ENCODE peak calls at places on chromosomes 5 and 9, in ten cellular contexts. I is HCT116, Q is esophagus muscularis mucosa, G is tibial nerve, A is A549, K is body of pancreas, R is right lobe of liver, Z is heart left ventricle, C is uterus, F is stomach. V is an unnamed sample.

GRCh38 chr5:28165116-28165515 is 1126.7 kb upstream of the CDH9 start:
- DNase-seq in I (no peak), Q (no peak), G (no peak), A (no peak), K (no peak), R (no peak), Z (no peak), C (no peak), F (no peak), V (no peak)

GRCh38 chr5:16418471-16418922 is 47.1 kb downstream of the ZNF622 start:
- DNase-seq in I (no peak), Q (no peak), G (no peak), A (no peak), K (peak; percentile 80), R (no peak), Z (peak; percentile 76), C (no peak), F (no peak), V (no peak)

GRCh38 chr5:556909-557441 is 32.7 kb upstream of the SLC9A3 start:
- DNase-seq in I (no peak), Q (no peak), G (no peak), A (no peak), K (peak; percentile 56), R (peak; percentile 20), Z (peak; percentile 9), C (no peak), F (peak; percentile 57), V (no peak)

GRCh38 chr9:109409998-109410397 is 88.1 kb downstream of the PTPN3 start:
- DNase-seq in I (no peak), Q (no peak), G (no peak), A (no peak), K (no peak), R (no peak), Z (no peak), C (no peak), F (no peak), V (no peak)

GRCh38 chr9:10903969-10904368 is 291.2 kb upstream of the PTPRD start:
- DNase-seq in I (no peak), Q (no peak), G (no peak), A (no peak), K (no peak), R (no peak), Z (no peak), C (no peak), F (no peak), V (no peak)

GRCh38 chr5:172905771-172906170 is 53.5 kb upstream of the RPL26L1 start:
- DNase-seq in I (no peak), Q (no peak), G (no peak), A (no peak), K (no peak), R (no peak), Z (no peak), C (no peak), F (no peak), V (no peak)

GRCh38 chr5:174724484-174725260 is at the start of gene MSX2:
- DNase-seq in I (peak; percentile 80), Q (peak; percentile 95), G (peak; percentile 38), A (peak; percentile 98), K (peak; percentile 86), R (peak; percentile 68), Z (peak; percentile 92), C (peak; percentile 72), F (peak; percentile 88), V (no peak)

GRCh38 chr9:100377015-100377414 is 24.3 kb upstream of the TEX10 start:
- DNase-seq in I (no peak), Q (no peak), G (no peak), A (no peak), K (no peak), R (no peak), Z (no peak), C (no peak), F (no peak), V (no peak)

GRCh38 chr9:20580673-20581072 is 41.6 kb downstream of the MLLT3 start:
- DNase-seq in I (no peak), Q (no peak), G (no peak), A (no peak), K (no peak), R (no peak), Z (no peak), C (no peak), F (no peak), V (no peak)

GRCh38 chr9:115391166-115391825 is 273.3 kb upstream of the TNC start:
- DNase-seq in I (no peak), Q (no peak), G (no peak), A (no peak), K (no peak), R (no peak), Z (no peak), C (no peak), F (no peak), V (no peak)

GRCh38 chr5:150778517-150779396 is at the start of gene SMIM3:
- DNase-seq in I (no peak), Q (peak; percentile 94), G (peak; percentile 67), A (peak; percentile 58), K (peak; percentile 83), R (peak; percentile 87), Z (peak; percentile 92), C (peak; percentile 87), F (peak; percentile 86), V (no peak)
- TF ChIP-seq POLR2A in I (peak; percentile 70), Q (peak; percentile 68), G (no peak), A (peak; percentile 33), K (peak; percentile 80), R (peak; percentile 76), Z (no peak), C (peak; percentile 66), F (no peak), V (peak; percentile 85)

GRCh38 chr5:151106073-151106472 is 25.2 kb upstream of the TNIP1 start:
- DNase-seq in I (no peak), Q (no peak), G (no peak), A (no peak), K (no peak), R (no peak), Z (no peak), C (no peak), F (no peak), V (no peak)

GRCh38 chr5:151104795-151105194 is 24.0 kb upstream of the TNIP1 start:
- DNase-seq in I (no peak), Q (no peak), G (peak; percentile 59), A (no peak), K (peak; percentile 41), R (peak; percentile 58), Z (no peak), C (peak; percentile 89), F (no peak), V (no peak)

GRCh38 chr5:151106509-151106908 is 25.7 kb upstream of the TNIP1 start:
- DNase-seq in I (no peak), Q (no peak), G (no peak), A (no peak), K (no peak), R (no peak), Z (no peak), C (no peak), F (no peak), V (no peak)

GRCh38 chr5:151107084-151107483 is 26.2 kb upstream of the TNIP1 start:
- DNase-seq in I (no peak), Q (no peak), G (no peak), A (no peak), K (peak; percentile 67), R (no peak), Z (no peak), C (no peak), F (peak; percentile 64), V (no peak)

GRCh38 chr5:151105561-151105960 is 24.7 kb upstream of the TNIP1 start:
- DNase-seq in I (no peak), Q (no peak), G (no peak), A (no peak), K (no peak), R (no peak), Z (no peak), C (no peak), F (no peak), V (no peak)
- H3K4me1 ChIP-seq in I (no peaks in the 10 kb centered on the region), Q (peaks cover 68% of the 10 kb centered on the region), G (peaks cover 8% of the 10 kb centered on the region), A (peaks cover 7% of the 10 kb centered on the region), K (peaks cover 78% of the 10 kb centered on the region), R (no peaks in the 10 kb centered on the region), Z (peaks cover 45% of the 10 kb centered on the region), C (no peaks in the 10 kb centered on the region), F (peaks cover 39% of the 10 kb centered on the region), V (peaks cover 46% of the 10 kb centered on the region)

GRCh38 chr9:4574657-4575243 is 84.5 kb downstream of the SLC1A1 start:
- DNase-seq in I (no peak), Q (no peak), G (no peak), A (no peak), K (no peak), R (peak; percentile 50), Z (no peak), C (no peak), F (no peak), V (no peak)
- TF ChIP-seq POLR2A in I (no peak), Q (no peak), G (no peak), A (no peak), K (no peak), R (no peak), Z (no peak), C (no peak), F (no peak), V (no peak)

GRCh38 chr5:163505049-163505474 is 357 bp upstream of the MAT2B start:
- DNase-seq in I (no peak), Q (no peak), G (no peak), A (no peak), K (no peak), R (no peak), Z (peak; percentile 24), C (no peak), F (no peak), V (no peak)

GRCh38 chr5:163505475-163506457 is at the start of gene MAT2B:
- DNase-seq in I (peak; percentile 86), Q (peak; percentile 99), G (peak; percentile 90), A (peak; percentile 89), K (peak; percentile 96), R (peak; percentile 98), Z (peak; percentile 97), C (peak; percentile 95), F (peak; percentile 96), V (peak; percentile 78)

GRCh38 chr5:163506726-163507125 is 1.3 kb downstream of the MAT2B start:
- DNase-seq in I (no peak), Q (no peak), G (no peak), A (no peak), K (no peak), R (no peak), Z (no peak), C (no peak), F (no peak), V (no peak)

GRCh38 chr5:163503106-163504090 is 2.0 kb upstream of the MAT2B start:
- DNase-seq in I (peak; percentile 69), Q (peak; percentile 95), G (peak; percentile 48), A (peak; percentile 54), K (peak; percentile 76), R (peak; percentile 48), Z (peak; percentile 72), C (peak; percentile 56), F (peak; percentile 57), V (no peak)

DNA sequence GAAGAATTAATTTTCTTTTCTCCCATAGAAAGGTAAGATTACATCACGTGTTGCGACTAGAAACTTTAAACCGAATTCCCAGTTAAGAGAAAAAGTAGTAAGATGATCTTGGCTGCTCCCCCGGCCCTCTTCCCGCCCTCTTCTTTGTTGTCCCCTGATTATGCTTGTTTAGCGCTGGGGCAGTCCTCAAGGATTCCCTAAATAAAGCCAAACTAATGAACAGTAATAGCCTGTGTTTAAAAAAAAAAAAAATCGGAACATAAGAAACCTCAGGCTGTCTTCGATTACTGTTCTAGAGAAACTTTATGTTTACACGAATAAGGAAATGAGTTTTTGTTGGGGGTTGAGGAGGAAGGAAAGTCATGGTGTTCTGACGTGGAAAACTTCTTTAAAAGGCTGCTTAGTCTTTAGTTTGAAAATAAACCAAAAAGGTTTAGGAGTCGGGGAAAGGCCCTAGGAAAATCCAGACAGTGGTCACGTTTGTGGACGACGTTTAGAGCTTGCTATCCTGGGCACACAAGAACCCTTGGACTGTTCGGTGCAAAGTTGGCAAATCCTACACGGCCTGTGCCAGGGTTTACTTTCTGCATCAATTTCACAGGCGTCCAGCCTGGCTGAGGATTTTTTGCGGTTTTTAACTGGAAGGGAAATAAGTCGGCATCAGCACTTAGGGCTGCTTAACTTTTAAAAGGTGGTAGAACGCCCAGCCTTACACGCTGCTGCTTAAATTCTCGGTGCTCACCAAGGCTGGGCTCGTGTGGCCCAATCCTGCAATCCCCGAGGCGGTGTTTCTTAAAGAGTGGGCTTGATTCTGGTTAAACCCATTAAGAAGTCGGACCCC is 1.1 kb upstream of the MAT2B start:
- DNase-seq in I (no peak), Q (no peak), G (peak; percentile 47), A (no peak), K (peak; percentile 59), R (peak; percentile 45), Z (peak; percentile 46), C (peak; percentile 27), F (peak; percentile 57), V (no peak)
- H3K4me1 ChIP-seq in I (peaks cover 6% of the 10 kb centered on the region), Q (peaks cover 55% of the 10 kb centered on the region), G (peaks cover 26% of the 10 kb centered on the region), A (peaks cover 29% of the 10 kb centered on the region), K (peaks cover 37% of the 10 kb centered on the region), R (no peaks in the 10 kb centered on the region), Z (peaks cover 25% of the 10 kb centered on the region), C (peaks cover 11% of the 10 kb centered on the region), F (peaks cover 34% of the 10 kb centered on the region), V (no peaks in the 10 kb centered on the region)

V was measured in esophagus squamous epithelium.